ENCODE peak calls at places on chromosomes 5 and 9, in seven cellular contexts. E, V, I, R, D, C and Z are unnamed samples.

GRCh38 chr9:127166651-127167524 is 44.5 kb upstream of the ANGPTL2 start:
- DNase-seq in R (no peak), D (no peak), I (no peak), E (no peak), C (no peak), V (peak), Z (peak)

GRCh38 chr5:1130218-1130946 is 18.5 kb upstream of the SLC12A7 start:
- DNase-seq in V (no peak), I (no peak), C (peak), D (peak), E (no peak), R (no peak), Z (peak)

GRCh38 chr9:82784595-82784994 is 278.3 kb downstream of the RASEF start:
- DNase-seq in R (no peak), V (no peak), D (no peak), I (no peak), C (no peak), E (no peak), Z (no peak)

GRCh38 chr5:10259916-10260315 is 9.8 kb downstream of the CCT5 start:
- DNase-seq in D (no peak), C (no peak), R (no peak), I (no peak), V (no peak), E (no peak), Z (no peak)

GRCh38 chr5:11619339-11620028 is 284.8 kb downstream of the CTNND2 start:
- DNase-seq in V (no peak), D (peak), E (peak), R (no peak), C (peak), I (no peak), Z (no peak)

GRCh38 chr9:136232964-136233363 is 12.6 kb downstream of the QSOX2 start:
- DNase-seq in I (no peak), R (no peak), E (peak), D (no peak), C (no peak), V (no peak), Z (no peak)

GRCh38 chr9:16032799-16033198 is 480.0 kb downstream of the CCDC171 start:
- DNase-seq in V (no peak), D (no peak), C (no peak), R (no peak), E (peak), I (no peak), Z (no peak)

GRCh38 chr9:5231212-5231611 is at the start of gene INSL4:
- DNase-seq in V (no peak), E (no peak), R (no peak), C (no peak), D (no peak), I (no peak), Z (no peak)

GRCh38 chr9:130268521-130269131 is 3.1 kb downstream of the HMCN2 start:
- DNase-seq in R (peak), I (no peak), V (no peak), C (peak), E (peak), D (no peak), Z (no peak)

GRCh38 chr5:14011089-14012004 is 66.9 kb upstream of the DNAH5 start:
- DNase-seq in I (no peak), D (peak), C (peak), E (peak), V (peak), R (peak), Z (peak)